ENCODE peak calls at places on chromosomes 11 and 22, in seven cellular contexts. One of them, this sample, is unnamed.

GRCh38 chr11:100709233-100709999 is 22.3 kb downstream of the ARHGAP42 start:
- DNase-seq in frontal cortex: no peak
- DNase-seq in Calu3: no peak
- DNase-seq in NCI-H187 treated with DMSO at 0.1 percent for 48 hours: no peak
- DNase-seq in tibial artery: no peak
- DNase-seq in endothelial cell: no peak
- DNase-seq in T-helper 1 cell: no peak
- DNase-seq in this sample: no peak

GRCh38 chr11:20360650-20361049 is 2.9 kb upstream of the HTATIP2 start:
- DNase-seq in NCI-H187 treated with DMSO at 0.1 percent for 48 hours: no peak
- DNase-seq in T-helper 1 cell: no peak
- DNase-seq in Calu3: peak; percentile 69
- DNase-seq in frontal cortex: no peak
- DNase-seq in tibial artery: no peak
- DNase-seq in endothelial cell: no peak
- DNase-seq in this sample: no peak

GRCh38 chr11:113203332-113203731 is 111.1 kb upstream of the TTC12 start:
- DNase-seq in endothelial cell: no peak
- DNase-seq in Calu3: no peak
- DNase-seq in tibial artery: no peak
- DNase-seq in NCI-H187 treated with DMSO at 0.1 percent for 48 hours: no peak
- DNase-seq in T-helper 1 cell: no peak
- DNase-seq in frontal cortex: no peak
- DNase-seq in this sample: no peak

GRCh38 chr11:58609723-58610122 is 12.7 kb upstream of the CNTF start:
- DNase-seq in T-helper 1 cell: no peak
- DNase-seq in tibial artery: no peak
- DNase-seq in NCI-H187 treated with DMSO at 0.1 percent for 48 hours: no peak
- DNase-seq in frontal cortex: no peak
- DNase-seq in endothelial cell: no peak
- DNase-seq in Calu3: no peak
- DNase-seq in this sample: no peak

GRCh38 chr11:1401656-1402221 is 12.0 kb downstream of the BRSK2 start:
- DNase-seq in frontal cortex: peak; percentile 82
- DNase-seq in tibial artery: no peak
- DNase-seq in Calu3: peak; percentile 76
- DNase-seq in NCI-H187 treated with DMSO at 0.1 percent for 48 hours: no peak
- DNase-seq in endothelial cell: peak; percentile 84
- DNase-seq in T-helper 1 cell: peak; percentile 6
- DNase-seq in this sample: peak; percentile 45

GRCh38 chr22:28141614-28142013 is 222.6 kb upstream of the PITPNB start:
- DNase-seq in frontal cortex: no peak
- DNase-seq in Calu3: no peak
- DNase-seq in NCI-H187 treated with DMSO at 0.1 percent for 48 hours: no peak
- DNase-seq in tibial artery: no peak
- DNase-seq in endothelial cell: no peak
- DNase-seq in T-helper 1 cell: no peak
- DNase-seq in this sample: no peak

GRCh38 chr11:69483696-69484426 is 2.4 kb downstream of the LINC01488 start:
- DNase-seq in T-helper 1 cell: peak; percentile 2
- DNase-seq in frontal cortex: no peak
- DNase-seq in Calu3: no peak
- DNase-seq in endothelial cell: no peak
- DNase-seq in tibial artery: no peak
- DNase-seq in NCI-H187 treated with DMSO at 0.1 percent for 48 hours: no peak
- DNase-seq in this sample: no peak

GRCh38 chr11:44630511-44631210 is 65.2 kb downstream of the CD82 start:
- DNase-seq in Calu3: no peak
- DNase-seq in NCI-H187 treated with DMSO at 0.1 percent for 48 hours: no peak
- DNase-seq in frontal cortex: no peak
- DNase-seq in T-helper 1 cell: no peak
- DNase-seq in endothelial cell: no peak
- DNase-seq in tibial artery: peak; percentile 29
- DNase-seq in this sample: no peak

GRCh38 chr11:44333271-44334218 is 23.6 kb upstream of the ALX4 start:
- DNase-seq in tibial artery: no peak
- DNase-seq in endothelial cell: no peak
- DNase-seq in T-helper 1 cell: no peak
- DNase-seq in frontal cortex: no peak
- DNase-seq in NCI-H187 treated with DMSO at 0.1 percent for 48 hours: no peak
- DNase-seq in Calu3: no peak
- DNase-seq in this sample: peak; percentile 14

This sample was measured in NCI-H460.